ENCODE peak calls at places on chromosomes 16 and 17, in eight cellular contexts. F is naive thymus-derived CD4-positive, alpha-beta T cell; J is ovary; Z is lower lobe of right lung; X is testis; N is gastrocnemius medialis; L is CD4-positive, alpha-beta memory T cell; B is SJSA1. I is an unnamed sample.

GRCh38 chr17:63381101-63381729 is 64.9 kb downstream of the CYB561 start:
- DNase-seq in F (no peak), J (no peak), Z (no peak), X (no peak), N (no peak), L (no peak), B (no peak), I (no peak)

GRCh38 chr17:75785770-75786538 is 1.3 kb downstream of the UNK start:
- DNase-seq in F (no peak), J (no peak), Z (no peak), X (no peak), N (no peak), L (no peak), B (no peak), I (peak; percentile 8)

GRCh38 chr16:66036775-66037715 is 329.4 kb upstream of the CDH5 start:
- DNase-seq in F (no peak), J (no peak), Z (no peak), X (no peak), N (peak; percentile 76), L (no peak), B (no peak), I (peak; percentile 17)

GRCh38 chr16:57628008-57628781 is at the start of gene ADGRG1:
- DNase-seq in F (no peak), J (peak; percentile 58), Z (peak; percentile 64), X (peak; percentile 90), N (no peak), L (no peak), B (peak; percentile 93), I (peak; percentile 66)

GRCh38 chr17:44167181-44167861 is 3.2 kb upstream of the ASB16 start:
- DNase-seq in F (no peak), J (no peak), Z (no peak), X (no peak), N (no peak), L (no peak), B (no peak), I (no peak)

GRCh38 chr17:60442271-60443201 is 20.2 kb downstream of the CHCT1 start:
- DNase-seq in F (no peak), J (no peak), Z (no peak), X (no peak), N (no peak), L (no peak), B (no peak), I (no peak)

GRCh38 chr16:55655709-55656694 is at the start of gene SLC6A2:
- DNase-seq in F (no peak), J (no peak), Z (no peak), X (peak; percentile 42), N (no peak), L (no peak), B (no peak), I (no peak)

GRCh38 chr16:83554096-83554495 is 253.7 kb upstream of the HSBP1 start:
- DNase-seq in F (no peak), J (no peak), Z (no peak), X (no peak), N (no peak), L (no peak), B (no peak), I (no peak)

GRCh38 chr17:13492351-13493122 is 109.2 kb downstream of the HS3ST3A1 start:
- DNase-seq in F (no peak), J (no peak), Z (no peak), X (no peak), N (no peak), L (no peak), B (no peak), I (no peak)

GRCh38 chr17:78805301-78805700 is 23.2 kb upstream of the CYTH1 start:
- DNase-seq in F (no peak), J (no peak), Z (no peak), X (no peak), N (no peak), L (peak; percentile 71), B (no peak), I (peak; percentile 79)

GRCh38 chr16:13351651-13352217 is 450.3 kb downstream of the SHISA9 start:
- DNase-seq in F (no peak), J (no peak), Z (no peak), X (no peak), N (no peak), L (no peak), B (no peak), I (no peak)

GRCh38 chr17:51486091-51486490 is 225.7 kb downstream of the UTP18 start:
- DNase-seq in F (no peak), J (no peak), Z (no peak), X (no peak), N (no peak), L (no peak), B (no peak), I (no peak)

GRCh38 chr17:79752175-79752574 is 21.4 kb downstream of the ENPP7 start:
- DNase-seq in F (peak; percentile 47), J (no peak), Z (peak; percentile 22), X (no peak), N (no peak), L (no peak), B (no peak), I (no peak)

GRCh38 chr16:3999890-4000325 is 116.3 kb downstream of the ADCY9 start:
- DNase-seq in F (no peak), J (no peak), Z (no peak), X (no peak), N (no peak), L (no peak), B (no peak), I (no peak)

GRCh38 chr16:3256876-3257465 is 538 bp upstream of the MEFV start:
- DNase-seq in F (no peak), J (no peak), Z (no peak), X (no peak), N (no peak), L (no peak), B (no peak), I (no peak)

GRCh38 chr17:76537288-76537577 is 276 bp downstream of the CYGB start:
- DNase-seq in F (no peak), J (peak; percentile 68), Z (no peak), X (peak; percentile 65), N (no peak), L (no peak), B (no peak), I (no peak)

GRCh38 chr17:82910770-82911169 is 70.9 kb upstream of the ZNF750 start:
- DNase-seq in F (no peak), J (no peak), Z (no peak), X (no peak), N (no peak), L (no peak), B (no peak), I (no peak)

GRCh38 chr16:56551796-56552738 is 12.8 kb upstream of the MT4 start:
- DNase-seq in F (no peak), J (no peak), Z (no peak), X (no peak), N (no peak), L (no peak), B (no peak), I (no peak)

GRCh38 chr17:79085154-79085920 is 10.7 kb downstream of the ENGASE start:
- DNase-seq in F (no peak), J (no peak), Z (no peak), X (no peak), N (no peak), L (no peak), B (no peak), I (no peak)

DNA sequence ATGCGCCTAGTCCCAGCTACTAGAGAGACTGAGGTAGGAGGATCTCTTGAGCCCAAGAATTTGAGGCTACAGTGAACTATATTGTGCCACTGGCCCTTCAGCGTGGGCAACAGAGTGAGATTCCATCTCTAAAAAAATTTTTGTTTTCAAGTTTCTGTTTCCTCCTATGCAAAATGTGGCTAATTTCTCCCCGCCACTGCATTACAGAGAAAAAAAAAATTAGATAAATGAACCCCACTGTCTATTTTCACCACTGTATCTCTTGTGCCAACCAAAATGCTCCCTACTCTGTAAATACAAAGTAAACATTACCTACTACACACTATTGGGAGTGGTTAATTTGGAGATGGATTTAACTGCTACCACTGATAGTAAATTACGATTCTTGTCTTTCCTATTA is 2.0 kb downstream of the MARF1 start:
- DNase-seq in F (no peak), J (no peak), Z (no peak), X (no peak), N (no peak), L (no peak), B (no peak), I (no peak)
- H3K4me1 ChIP-seq in F (peaks cover 46% of the 10 kb centered on the region), J (peaks cover 3% of the 10 kb centered on the region), Z (peaks cover 33% of the 10 kb centered on the region), X (peaks cover 6% of the 10 kb centered on the region), N (peaks cover 24% of the 10 kb centered on the region), L (peaks cover 69% of the 10 kb centered on the region), B (peaks cover 31% of the 10 kb centered on the region), I (peaks cover 9% of the 10 kb centered on the region)

GRCh38 chr17:45951941-45952340 is 47.1 kb upstream of the STH start:
- DNase-seq in F (no peak), J (no peak), Z (no peak), X (no peak), N (no peak), L (no peak), B (no peak), I (no peak)
- H3K4me1 ChIP-seq in F (peaks cover 6% of the 10 kb centered on the region), J (peaks cover 2% of the 10 kb centered on the region), Z (peaks cover 11% of the 10 kb centered on the region), X (no peaks in the 10 kb centered on the region), N (peaks cover 28% of the 10 kb centered on the region), L (peaks cover 11% of the 10 kb centered on the region), B (peaks cover 6% of the 10 kb centered on the region), I (no peaks in the 10 kb centered on the region)

DNA sequence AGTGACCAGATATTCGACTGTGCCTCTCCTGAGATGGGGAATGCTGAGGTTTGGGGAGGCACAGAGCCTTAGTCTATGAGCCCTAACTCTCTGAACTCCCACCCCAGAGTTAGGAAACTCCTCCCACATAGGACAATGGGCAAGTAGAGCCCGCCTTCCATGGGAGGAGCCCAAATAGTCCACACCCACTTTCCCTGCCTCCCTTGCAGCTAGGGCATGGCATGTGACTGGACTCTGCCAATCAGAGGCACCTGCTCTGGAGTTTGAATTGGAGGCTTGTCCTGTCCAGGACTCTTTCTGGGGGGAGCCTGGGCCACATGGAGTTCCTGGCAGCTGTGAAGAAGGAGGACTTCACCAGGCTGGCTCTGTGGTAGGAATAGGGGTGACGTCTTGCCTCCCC is 48.4 kb downstream of the SOCS1 start:
- DNase-seq in F (no peak), J (no peak), Z (no peak), X (no peak), N (no peak), L (no peak), B (no peak), I (no peak)
- H3K4me1 ChIP-seq in F (no peaks in the 10 kb centered on the region), J (peaks cover 3% of the 10 kb centered on the region), Z (peaks cover 15% of the 10 kb centered on the region), X (peaks cover 3% of the 10 kb centered on the region), N (no peaks in the 10 kb centered on the region), L (peaks cover 13% of the 10 kb centered on the region), B (peaks cover under 1% of the 10 kb centered on the region), I (no peaks in the 10 kb centered on the region)

GRCh38 chr16:85750021-85750826 is 672 bp downstream of the C16orf74 start:
- DNase-seq in F (no peak), J (peak; percentile 44), Z (peak; percentile 62), X (peak; percentile 22), N (no peak), L (no peak), B (no peak), I (peak; percentile 74)

GRCh38 chr16:85753559-85753958 is 2.7 kb upstream of the C16orf74 start:
- DNase-seq in F (no peak), J (no peak), Z (no peak), X (no peak), N (no peak), L (no peak), B (no peak), I (no peak)

GRCh38 chr16:85752511-85753420 is 1.9 kb upstream of the C16orf74 start:
- DNase-seq in F (no peak), J (no peak), Z (no peak), X (peak; percentile 43), N (no peak), L (no peak), B (no peak), I (no peak)

GRCh38 chr16:85750827-85751641 is at the start of gene C16orf74:
- DNase-seq in F (no peak), J (peak; percentile 47), Z (peak; percentile 61), X (peak; percentile 31), N (no peak), L (no peak), B (no peak), I (peak; percentile 67)

GRCh38 chr16:85751665-85752501 is 987 bp upstream of the C16orf74 start:
- DNase-seq in F (no peak), J (peak; percentile 29), Z (no peak), X (no peak), N (no peak), L (no peak), B (no peak), I (no peak)
- H3K4me1 ChIP-seq in F (no peaks in the 10 kb centered on the region), J (peaks cover 5% of the 10 kb centered on the region), Z (peaks cover 25% of the 10 kb centered on the region), X (peaks cover 8% of the 10 kb centered on the region), N (peaks cover 6% of the 10 kb centered on the region), L (no peaks in the 10 kb centered on the region), B (peaks cover 41% of the 10 kb centered on the region), I (peaks cover 4% of the 10 kb centered on the region)

I was measured in Peyer's patch.